ENCODE peak calls at places on chromosome 21, in eight cellular contexts. One of them, this sample, is unnamed.

GRCh38 chr21:45973475-45974072 is 8.0 kb upstream of the COL6A1 start:
- DNase-seq in iPS-NIHi11: peak; percentile 69
- DNase-seq in cardiac fibroblast: peak; percentile 90
- DNase-seq in ELR: peak; percentile 89
- DNase-seq in hepatic stellate cell: peak; percentile 91
- DNase-seq in head of caudate nucleus: peak; percentile 66
- DNase-seq in progenitor cell of endocrine pancreas: peak; percentile 67
- DNase-seq in activated T-cell treated with anti-CD3 and anti-CD28 coated beads for 1 hour: peak; percentile 75
- DNase-seq in this sample: peak; percentile 83

GRCh38 chr21:29217818-29218252 is 80.9 kb upstream of the BACH1 start:
- DNase-seq in progenitor cell of endocrine pancreas: no peak
- DNase-seq in cardiac fibroblast: peak; percentile 99
- DNase-seq in head of caudate nucleus: no peak
- DNase-seq in ELR: peak; percentile 98
- DNase-seq in hepatic stellate cell: peak; percentile 50
- DNase-seq in activated T-cell treated with anti-CD3 and anti-CD28 coated beads for 1 hour: no peak
- DNase-seq in iPS-NIHi11: no peak
- DNase-seq in this sample: peak; percentile 95

GRCh38 chr21:31218830-31219608 is 125.0 kb downstream of the TIAM1 start:
- DNase-seq in activated T-cell treated with anti-CD3 and anti-CD28 coated beads for 1 hour: no peak
- DNase-seq in hepatic stellate cell: no peak
- DNase-seq in progenitor cell of endocrine pancreas: no peak
- DNase-seq in head of caudate nucleus: no peak
- DNase-seq in iPS-NIHi11: peak; percentile 41
- DNase-seq in cardiac fibroblast: peak; percentile 55
- DNase-seq in ELR: no peak
- DNase-seq in this sample: peak; percentile 57

GRCh38 chr21:38825901-38826300 is 20.2 kb downstream of the ETS2 start:
- DNase-seq in hepatic stellate cell: no peak
- DNase-seq in activated T-cell treated with anti-CD3 and anti-CD28 coated beads for 1 hour: no peak
- DNase-seq in cardiac fibroblast: peak; percentile 68
- DNase-seq in ELR: no peak
- DNase-seq in head of caudate nucleus: no peak
- DNase-seq in iPS-NIHi11: no peak
- DNase-seq in progenitor cell of endocrine pancreas: no peak
- DNase-seq in this sample: no peak

GRCh38 chr21:41526478-41527087 is 18.6 kb upstream of the TMPRSS2 start:
- DNase-seq in ELR: no peak
- DNase-seq in hepatic stellate cell: no peak
- DNase-seq in activated T-cell treated with anti-CD3 and anti-CD28 coated beads for 1 hour: no peak
- DNase-seq in iPS-NIHi11: no peak
- DNase-seq in progenitor cell of endocrine pancreas: no peak
- DNase-seq in cardiac fibroblast: no peak
- DNase-seq in head of caudate nucleus: no peak
- DNase-seq in this sample: no peak

GRCh38 chr21:46188226-46189212 is 4.3 kb upstream of the SPATC1L start:
- DNase-seq in hepatic stellate cell: peak; percentile 65
- DNase-seq in iPS-NIHi11: peak; percentile 41
- DNase-seq in ELR: peak; percentile 78
- DNase-seq in head of caudate nucleus: peak; percentile 86
- DNase-seq in activated T-cell treated with anti-CD3 and anti-CD28 coated beads for 1 hour: no peak
- DNase-seq in progenitor cell of endocrine pancreas: no peak
- DNase-seq in cardiac fibroblast: peak; percentile 85
- DNase-seq in this sample: peak; percentile 76

GRCh38 chr21:44487831-44488230 is 32.5 kb downstream of the LRRC3 start:
- DNase-seq in activated T-cell treated with anti-CD3 and anti-CD28 coated beads for 1 hour: no peak
- DNase-seq in progenitor cell of endocrine pancreas: no peak
- DNase-seq in head of caudate nucleus: no peak
- DNase-seq in iPS-NIHi11: peak; percentile 58
- DNase-seq in ELR: peak; percentile 41
- DNase-seq in hepatic stellate cell: no peak
- DNase-seq in cardiac fibroblast: peak; percentile 58
- DNase-seq in this sample: no peak

GRCh38 chr21:38438476-38438893 is 59.8 kb downstream of the ERG start:
- DNase-seq in ELR: peak; percentile 35
- DNase-seq in activated T-cell treated with anti-CD3 and anti-CD28 coated beads for 1 hour: no peak
- DNase-seq in iPS-NIHi11: peak; percentile 41
- DNase-seq in progenitor cell of endocrine pancreas: no peak
- DNase-seq in head of caudate nucleus: no peak
- DNase-seq in cardiac fibroblast: peak; percentile 97
- DNase-seq in hepatic stellate cell: peak; percentile 29
- DNase-seq in this sample: peak; percentile 10

GRCh38 chr21:44949161-44950015 is 9.6 kb downstream of the SLX9 start:
- DNase-seq in hepatic stellate cell: peak; percentile 84
- DNase-seq in cardiac fibroblast: peak; percentile 82
- DNase-seq in activated T-cell treated with anti-CD3 and anti-CD28 coated beads for 1 hour: peak; percentile 86
- DNase-seq in head of caudate nucleus: peak; percentile 78
- DNase-seq in progenitor cell of endocrine pancreas: peak; percentile 88
- DNase-seq in ELR: peak; percentile 72
- DNase-seq in iPS-NIHi11: peak; percentile 96
- DNase-seq in this sample: peak; percentile 57

GRCh38 chr21:36566606-36567005 is 86.7 kb upstream of the CLDN14 start:
- DNase-seq in progenitor cell of endocrine pancreas: no peak
- DNase-seq in head of caudate nucleus: no peak
- DNase-seq in cardiac fibroblast: no peak
- DNase-seq in hepatic stellate cell: no peak
- DNase-seq in ELR: no peak
- DNase-seq in activated T-cell treated with anti-CD3 and anti-CD28 coated beads for 1 hour: no peak
- DNase-seq in iPS-NIHi11: no peak
- DNase-seq in this sample: no peak